ENCODE peak calls at places on chromosomes 2 and 18, in eight cellular contexts. Y is Panc1, G is GM23338, L is stomach, A is K562, S is transverse colon, O is upper lobe of left lung, D is suprapubic skin. Z is an unnamed sample.

GRCh38 chr18:28171837-28172236 is 5.1 kb downstream of the CDH2 start:
- DNase-seq in Y (no peak), S (no peak), O (no peak), A (no peak), G (no peak), D (no peak), L (no peak), Z (peak)

GRCh38 chr2:239152916-239153305 is 247.9 kb downstream of the HDAC4 start:
- DNase-seq in Y (no peak), A (no peak), L (peak), G (no peak), D (no peak), O (no peak), S (no peak), Z (no peak)

GRCh38 chr18:74288041-74288440 is 3.7 kb downstream of the CYB5A start:
- DNase-seq in L (no peak), O (no peak), S (no peak), G (no peak), Y (no peak), D (no peak), A (no peak), Z (peak)

GRCh38 chr2:96985181-96985580 is 1.2 kb downstream of the FAM178B start:
- DNase-seq in G (peak), S (no peak), A (no peak), Y (no peak), D (no peak), O (no peak), L (no peak), Z (no peak)

GRCh38 chr2:10079192-10079930 is 850 bp downstream of the CYS1 start:
- DNase-seq in O (no peak), Y (no peak), A (no peak), D (no peak), L (no peak), G (peak), S (no peak), Z (no peak)

GRCh38 chr2:59066787-59067399 is 825.8 kb upstream of the FANCL start:
- DNase-seq in O (no peak), D (no peak), A (no peak), S (no peak), Y (no peak), L (no peak), G (no peak), Z (no peak)

GRCh38 chr18:55384551-55385275 is 203.3 kb downstream of the TCF4 start:
- DNase-seq in Y (no peak), L (no peak), D (no peak), A (peak), S (peak), O (no peak), G (peak), Z (no peak)

GRCh38 chr2:172048195-172048995 is 36.9 kb upstream of the DLX1 start:
- DNase-seq in G (no peak), O (no peak), L (no peak), S (no peak), D (no peak), A (peak), Y (no peak), Z (no peak)

GRCh38 chr18:52242711-52243110 is 97.3 kb upstream of the DCC start:
- DNase-seq in A (no peak), L (no peak), S (no peak), G (no peak), O (no peak), D (no peak), Y (no peak), Z (no peak)

GRCh38 chr18:11761553-11761952 is 72.5 kb downstream of the GNAL start:
- DNase-seq in L (no peak), A (no peak), O (no peak), D (no peak), Y (no peak), G (peak), S (no peak), Z (peak)
- TF ChIP-seq CTCF in L (no peak), A (peak), O (peak), D (peak), Y (peak), G (peak), S (no peak), Z (no peak)

GRCh38 chr2:218780851-218781690 is 876 bp upstream of the CYP27A1 start:
- DNase-seq in Y (no peak), A (no peak), G (no peak), D (no peak), S (no peak), O (no peak), L (no peak), Z (no peak)
- TF ChIP-seq POLR2AphosphoS5 in Y (no peak), A (no peak), G (no peak), D (no peak), S (no peak), O (no peak), L (no peak), Z (no peak)

GRCh38 chr2:43425659-43426058 is 170.2 kb downstream of the THADA start:
- DNase-seq in G (no peak), Y (no peak), O (no peak), A (no peak), S (no peak), D (no peak), L (no peak), Z (no peak)
- TF ChIP-seq CTCF in G (no peak), Y (no peak), O (no peak), A (no peak), S (no peak), D (no peak), L (no peak), Z (no peak)

GRCh38 chr2:110105608-110106467 is 9.8 kb downstream of the MALL start:
- DNase-seq in D (no peak), A (no peak), G (no peak), Y (no peak), S (peak), O (peak), L (no peak), Z (peak)

GRCh38 chr2:110106642-110107041 is 9.0 kb downstream of the MALL start:
- DNase-seq in S (no peak), A (no peak), G (no peak), D (no peak), L (peak), Y (no peak), O (peak), Z (peak)

GRCh38 chr2:110105183-110105582 is 10.4 kb downstream of the MALL start:
- DNase-seq in Y (no peak), L (no peak), G (no peak), D (no peak), O (no peak), A (no peak), S (no peak), Z (peak)

GRCh38 chr2:110104025-110104771 is 11.4 kb downstream of the MALL start:
- DNase-seq in O (peak), A (no peak), G (no peak), D (no peak), S (no peak), L (no peak), Y (no peak), Z (peak)

GRCh38 chr2:110107092-110108079 is 8.2 kb downstream of the MALL start:
- DNase-seq in G (no peak), S (peak), A (no peak), Y (no peak), O (no peak), L (no peak), D (no peak), Z (peak)
- TF ChIP-seq POLR2AphosphoS5 in G (no peak), S (no peak), A (no peak), Y (peak), O (no peak), L (no peak), D (no peak), Z (no peak)